ENCODE peak calls at places on chromosomes 6 and 20, in five cellular contexts. D is HCT116; W is activated CD4-positive, alpha-beta T cell treated with anti-CD3 and anti-CD28 coated beads, Interleukin-2, amount 50 U/mL, for 1 hour; L is BJ; V is astrocyte of the spinal cord. S is an unnamed sample.

GRCh38 chr6:6690144-6690483 is 101.6 kb downstream of the LY86 start:
- DNase-seq in W (no peak), D (no peak), L (no peak), V (no peak), S (no peak)

GRCh38 chr6:54717849-54718455 is 128.6 kb upstream of the FAM83B start:
- DNase-seq in L (no peak), D (peak), V (peak), W (peak), S (no peak)

GRCh38 chr6:161393839-161394364 is 120.0 kb upstream of the AGPAT4 start:
- DNase-seq in L (peak), V (peak), D (peak), W (peak), S (no peak)

GRCh38 chr6:88584581-88584980 is 378.8 kb downstream of the RNGTT start:
- DNase-seq in W (no peak), D (no peak), V (no peak), L (no peak), S (no peak)

GRCh38 chr20:50413088-50413500 is 97.1 kb upstream of the PTPN1 start:
- DNase-seq in V (no peak), W (no peak), D (no peak), L (no peak), S (peak)

GRCh38 chr6:125759184-125759902 is 9.9 kb downstream of the HEY2 start:
- DNase-seq in D (peak), V (no peak), W (no peak), L (no peak), S (no peak)

GRCh38 chr20:10708342-10709185 is 34.8 kb upstream of the JAG1 start:
- DNase-seq in D (no peak), V (peak), L (peak), W (no peak), S (peak)

GRCh38 chr6:72238900-72239299 is 352.6 kb downstream of the RIMS1 start:
- DNase-seq in V (peak), D (no peak), L (no peak), W (no peak), S (no peak)

GRCh38 chr20:47181056-47181862 is 175.2 kb downstream of the ZMYND8 start:
- DNase-seq in L (no peak), D (peak), V (peak), W (no peak), S (no peak)

S was measured in AG09309.